ENCODE peak calls at places on chromosome 21, in four cellular contexts. A is GM12878, U is H1, P is HepG2. R is an unnamed sample.

GRCh38 chr21:17679002-17679600 is 66.4 kb upstream of the BTG3 start:
- DNase-seq in A (peak; percentile 48), U (no peak), P (peak; percentile 57), R (peak; percentile 52)

GRCh38 chr21:15241997-15242767 is 177.4 kb upstream of the NRIP1 start:
- DNase-seq in A (no peak), U (peak; percentile 48), P (no peak), R (peak; percentile 91)

GRCh38 chr21:31103571-31104265 is 65.4 kb upstream of the KRTAP19-8 start:
- DNase-seq in A (no peak), U (no peak), P (no peak), R (no peak)

GRCh38 chr21:28521932-28522826 is 470.5 kb downstream of the LTN1 start:
- DNase-seq in A (no peak), U (no peak), P (no peak), R (peak; percentile 22)

GRCh38 chr21:14846619-14847018 is 218.2 kb downstream of the NRIP1 start:
- DNase-seq in A (no peak), U (no peak), P (no peak), R (no peak)

GRCh38 chr21:17911628-17912027 is 92.5 kb upstream of the C21orf91 start:
- DNase-seq in A (no peak), U (no peak), P (no peak), R (no peak)

GRCh38 chr21:38637161-38637560 is 138.9 kb upstream of the ERG start:
- DNase-seq in A (no peak), U (no peak), P (no peak), R (no peak)

GRCh38 chr21:18041012-18041411 is 203.6 kb upstream of the CHODL start:
- DNase-seq in A (no peak), U (no peak), P (peak; percentile 45), R (peak; percentile 55)

GRCh38 chr21:33769057-33769456 is 126.8 kb downstream of the ITSN1 start:
- DNase-seq in A (no peak), U (no peak), P (no peak), R (no peak)

GRCh38 chr21:37435120-37435519 is 68.5 kb downstream of the DYRK1A start:
- DNase-seq in A (no peak), U (no peak), P (no peak), R (no peak)
- TF ChIP-seq SUZ12 in A (no peak), U (no peak), P (no peak), R (no peak)

GRCh38 chr21:42925114-42925907 is at the start of gene ERVH48-1:
- DNase-seq in A (no peak), U (no peak), P (no peak), R (no peak)
- H3K9ac ChIP-seq in A (no peak within 1 kb of the TSS), U (peak within 1 kb of the TSS; percentile 42), P (no peak within 1 kb of the TSS), R (peak within 1 kb of the TSS; percentile 81)

GRCh38 chr21:19198801-19199200 is 795.2 kb upstream of the TMPRSS15 start:
- DNase-seq in A (no peak), U (no peak), P (no peak), R (no peak)
- TF ChIP-seq SUZ12 in A (no peak), U (no peak), P (no peak), R (no peak)

GRCh38 chr21:34986561-34987533 is 62.3 kb downstream of the RUNX1 start:
- DNase-seq in A (peak; percentile 72), U (no peak), P (peak; percentile 84), R (peak; percentile 54)
- H3K9ac ChIP-seq in A (no peak overlapping the region), U (no peak overlapping the region), P (no peak overlapping the region), R (no peak overlapping the region)

DNA sequence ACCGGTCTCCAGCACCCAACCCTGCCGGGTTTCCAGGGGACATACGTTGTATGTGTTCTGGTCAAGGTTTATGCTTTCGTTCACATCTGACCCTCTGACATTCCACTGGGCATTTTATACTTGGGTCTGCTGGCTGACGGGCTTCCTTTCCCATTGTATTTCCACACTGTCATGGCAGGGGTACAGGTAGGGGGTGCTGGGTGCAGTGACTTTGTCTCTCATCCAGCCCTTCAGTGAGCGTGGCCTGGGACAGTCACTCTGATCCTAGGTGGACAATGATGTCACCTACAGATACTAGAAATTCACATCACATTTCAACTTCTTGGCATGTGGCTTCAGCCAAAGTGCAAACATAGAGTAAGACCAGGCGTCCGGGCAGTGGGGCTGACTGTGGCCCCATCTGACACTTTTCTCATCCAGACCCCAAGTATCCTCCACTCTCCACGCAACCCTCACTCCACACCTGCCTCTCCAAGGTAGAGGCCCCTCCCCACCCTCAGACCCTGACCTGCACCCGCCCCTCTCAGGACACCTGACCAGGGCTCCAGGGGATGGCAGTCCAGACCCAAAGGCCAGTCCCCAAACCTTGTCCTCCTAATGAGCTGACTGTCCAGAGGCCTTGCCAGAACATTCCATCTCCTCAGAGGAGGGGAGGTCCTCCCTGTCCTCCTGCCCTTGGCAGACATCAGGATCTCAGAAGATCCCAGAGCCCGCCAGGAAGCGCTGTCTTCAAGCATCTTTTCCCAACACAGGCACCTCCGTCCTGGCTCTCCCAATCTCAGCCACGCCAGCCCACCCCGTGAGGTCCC is 743 bp upstream of the KRTAP10-10 start:
- DNase-seq in A (no peak), U (no peak), P (no peak), R (no peak)
- TF ChIP-seq SUZ12 in A (no peak), U (no peak), P (no peak), R (no peak)